ENCODE peak calls at places on chromosome 21, in seven cellular contexts. B is ovary; Y is immature natural killer cell; N is transverse colon; K is IMR-90; F is CD4-positive, CD25-positive, alpha-beta regulatory T cell; A is SK-MEL-5. C is an unnamed sample.

GRCh38 chr21:42200906-42201614 is 17.9 kb upstream of the ABCG1 start:
- DNase-seq in B (no peak), Y (peak; percentile 29), N (no peak), K (no peak), F (peak; percentile 16), A (no peak), C (no peak)

GRCh38 chr21:36297938-36298572 is 21.9 kb upstream of the MORC3 start:
- DNase-seq in B (no peak), Y (peak; percentile 85), N (peak; percentile 85), K (peak; percentile 15), F (peak; percentile 97), A (peak; percentile 37), C (peak; percentile 52)

GRCh38 chr21:38982804-38983203 is 177.1 kb downstream of the ETS2 start:
- DNase-seq in B (no peak), Y (no peak), N (no peak), K (no peak), F (no peak), A (no peak), C (no peak)

GRCh38 chr21:38438476-38438893 is 59.8 kb downstream of the ERG start:
- DNase-seq in B (peak; percentile 63), Y (no peak), N (no peak), K (peak; percentile 71), F (no peak), A (no peak), C (peak; percentile 81)

GRCh38 chr21:43825936-43826622 is 36.7 kb downstream of the RRP1 start:
- DNase-seq in B (no peak), Y (no peak), N (no peak), K (no peak), F (no peak), A (no peak), C (no peak)

GRCh38 chr21:43585924-43586411 is 73.3 kb downstream of the HSF2BP start:
- DNase-seq in B (peak; percentile 72), Y (no peak), N (no peak), K (peak; percentile 98), F (peak; percentile 63), A (peak; percentile 90), C (no peak)

GRCh38 chr21:44872568-44873355 is 728 bp downstream of the PTTG1IP start:
- DNase-seq in B (peak; percentile 33), Y (peak; percentile 59), N (peak; percentile 44), K (peak; percentile 46), F (peak; percentile 38), A (no peak), C (peak; percentile 79)

GRCh38 chr21:44298301-44298700 is 1.6 kb upstream of the PFKL start:
- DNase-seq in B (no peak), Y (no peak), N (no peak), K (peak; percentile 7), F (peak; percentile 49), A (no peak), C (no peak)

GRCh38 chr21:31117046-31117916 is 79.0 kb upstream of the KRTAP19-8 start:
- DNase-seq in B (no peak), Y (no peak), N (no peak), K (peak; percentile 86), F (peak; percentile 44), A (no peak), C (no peak)

GRCh38 chr21:33964706-33965325 is 49.2 kb upstream of the ATP5PO start:
- DNase-seq in B (no peak), Y (no peak), N (no peak), K (peak; percentile 60), F (no peak), A (no peak), C (no peak)

GRCh38 chr21:37367758-37368535 is 1.4 kb downstream of the DYRK1A start:
- DNase-seq in B (peak; percentile 33), Y (peak; percentile 25), N (peak; percentile 38), K (peak; percentile 35), F (peak; percentile 61), A (no peak), C (peak; percentile 79)

GRCh38 chr21:45836694-45837670 is 144.6 kb upstream of the COL6A1 start:
- DNase-seq in B (no peak), Y (no peak), N (no peak), K (no peak), F (no peak), A (no peak), C (no peak)

GRCh38 chr21:18832950-18833349 is 429.4 kb upstream of the TMPRSS15 start:
- DNase-seq in B (no peak), Y (no peak), N (no peak), K (no peak), F (no peak), A (peak; percentile 64), C (no peak)

GRCh38 chr21:16302851-16303282 is 573.1 kb downstream of the USP25 start:
- DNase-seq in B (peak; percentile 70), Y (no peak), N (no peak), K (peak; percentile 12), F (no peak), A (peak; percentile 89), C (no peak)

GRCh38 chr21:34526618-34527290 is 14.7 kb upstream of the KCNE1 start:
- DNase-seq in B (peak; percentile 45), Y (peak; percentile 13), N (peak; percentile 76), K (peak; percentile 100), F (peak; percentile 42), A (peak; percentile 96), C (no peak)

GRCh38 chr21:32336711-32337110 is 38.1 kb downstream of the MRAP start:
- DNase-seq in B (no peak), Y (no peak), N (no peak), K (peak; percentile 56), F (no peak), A (peak; percentile 74), C (no peak)

GRCh38 chr21:37450385-37451044 is 83.9 kb downstream of the DYRK1A start:
- DNase-seq in B (no peak), Y (no peak), N (no peak), K (peak; percentile 58), F (no peak), A (no peak), C (no peak)

GRCh38 chr21:45350206-45350854 is 54.6 kb upstream of the COL18A1 start:
- DNase-seq in B (no peak), Y (no peak), N (no peak), K (no peak), F (no peak), A (no peak), C (no peak)

GRCh38 chr21:35508389-35508888 is 459.3 kb upstream of the RUNX1 start:
- DNase-seq in B (no peak), Y (no peak), N (peak; percentile 50), K (peak; percentile 65), F (no peak), A (peak; percentile 93), C (peak; percentile 80)

GRCh38 chr21:28333455-28334108 is 659.1 kb downstream of the LTN1 start:
- DNase-seq in B (no peak), Y (no peak), N (no peak), K (peak; percentile 75), F (no peak), A (no peak), C (no peak)

GRCh38 chr21:44530903-44531605 is 8.9 kb downstream of the KRTAP10-1 start:
- DNase-seq in B (no peak), Y (no peak), N (peak; percentile 3), K (no peak), F (no peak), A (no peak), C (peak; percentile 41)

GRCh38 chr21:38712076-38712475 is 93.7 kb upstream of the ETS2 start:
- DNase-seq in B (no peak), Y (no peak), N (peak; percentile 44), K (peak; percentile 27), F (peak; percentile 7), A (peak; percentile 76), C (no peak)

GRCh38 chr21:21216013-21216412 is 217.8 kb downstream of the NCAM2 start:
- DNase-seq in B (no peak), Y (no peak), N (no peak), K (no peak), F (no peak), A (no peak), C (no peak)

GRCh38 chr21:38027901-38028300 is 111.6 kb upstream of the KCNJ6 start:
- DNase-seq in B (no peak), Y (no peak), N (no peak), K (no peak), F (no peak), A (no peak), C (no peak)

C was measured in upper lobe of right lung.